ENCODE peak calls at places on chromosomes 2 and 18, in five cellular contexts. B is H1, M is prostate gland, Q is tibial nerve, L is HCT116. E is an unnamed sample.

GRCh38 chr2:105112345-105112744 is 74.5 kb downstream of the MRPS9 start:
- DNase-seq in M (no peak), B (no peak), Q (no peak), L (no peak), E (no peak)

GRCh38 chr2:198371902-198372611 is 567.7 kb downstream of the PLCL1 start:
- DNase-seq in L (no peak), B (no peak), Q (no peak), M (no peak), E (no peak)

GRCh38 chr2:172921538-172922236 is 154.0 kb upstream of the MAP3K20 start:
- DNase-seq in B (no peak), Q (no peak), M (no peak), L (no peak), E (no peak)

GRCh38 chr2:126657636-126658315 is 1.8 kb downstream of the GYPC start:
- DNase-seq in L (peak), Q (peak), M (peak), B (peak), E (peak)

GRCh38 chr2:163735692-163736432 is at the start of gene FIGN:
- DNase-seq in L (no peak), M (peak), B (peak), Q (peak), E (no peak)

GRCh38 chr2:38539086-38539485 is 63.6 kb downstream of the HNRNPLL start:
- DNase-seq in M (no peak), Q (no peak), B (no peak), L (no peak), E (no peak)

GRCh38 chr2:25894135-25894830 is 16.0 kb upstream of the ASXL2 start:
- DNase-seq in M (no peak), Q (no peak), B (no peak), L (no peak), E (no peak)

GRCh38 chr2:6828299-6828584 is 37.5 kb downstream of the CMPK2 start:
- DNase-seq in Q (no peak), M (no peak), L (peak), B (no peak), E (no peak)

GRCh38 chr2:161842751-161843433 is 218.7 kb downstream of the SLC4A10 start:
- DNase-seq in L (no peak), M (no peak), Q (no peak), B (no peak), E (no peak)

GRCh38 chr18:79532690-79533058 is 136.9 kb downstream of the NFATC1 start:
- DNase-seq in M (no peak), B (no peak), Q (no peak), L (no peak), E (no peak)

GRCh38 chr18:61992285-61992684 is 99.5 kb upstream of the RNF152 start:
- DNase-seq in Q (no peak), M (no peak), B (no peak), L (peak), E (no peak)

GRCh38 chr2:121489284-121489683 is 41.4 kb upstream of the RNU4ATAC start:
- DNase-seq in Q (no peak), L (no peak), M (peak), B (no peak), E (no peak)

GRCh38 chr2:43179947-43180346 is 46.5 kb downstream of the ZFP36L2 start:
- DNase-seq in B (peak), L (no peak), M (no peak), Q (no peak), E (no peak)

GRCh38 chr2:9408641-9409151 is 14.6 kb downstream of the ITGB1BP1 start:
- DNase-seq in B (no peak), Q (no peak), M (peak), L (no peak), E (no peak)

GRCh38 chr2:109062558-109063325 is 66.3 kb upstream of the SH3RF3 start:
- DNase-seq in B (no peak), M (no peak), L (no peak), Q (no peak), E (no peak)

GRCh38 chr2:100588071-100588786 is 25.4 kb downstream of the PDCL3 start:
- DNase-seq in Q (no peak), L (no peak), B (no peak), M (no peak), E (no peak)

GRCh38 chr18:29874519-29875098 is 1167.9 kb downstream of the DSC3 start:
- DNase-seq in M (no peak), Q (no peak), B (no peak), L (peak), E (peak)

GRCh38 chr18:12038082-12038660 is 55.5 kb upstream of the ANKRD62 start:
- DNase-seq in B (no peak), L (no peak), Q (no peak), M (no peak), E (no peak)

GRCh38 chr2:134681201-134681600 is 37.6 kb downstream of the TMEM163 start:
- DNase-seq in L (no peak), M (no peak), B (no peak), Q (no peak), E (no peak)

GRCh38 chr2:24586955-24587354 is 95.9 kb downstream of the NCOA1 start:
- DNase-seq in L (no peak), M (no peak), B (no peak), Q (no peak), E (no peak)

GRCh38 chr18:10270160-10270571 is 184.3 kb upstream of the APCDD1 start:
- DNase-seq in B (no peak), M (no peak), Q (peak), L (no peak), E (no peak)

GRCh38 chr18:76336241-76336640 is 158.8 kb downstream of the ZNF516 start:
- DNase-seq in Q (no peak), M (no peak), L (no peak), B (no peak), E (no peak)

GRCh38 chr2:184339966-184340365 is 258.4 kb upstream of the ZNF804A start:
- DNase-seq in L (no peak), Q (no peak), M (no peak), B (no peak), E (no peak)

GRCh38 chr2:177285892-177286715 is 21.6 kb upstream of the NFE2L2 start:
- DNase-seq in M (no peak), Q (no peak), B (no peak), L (no peak), E (no peak)

GRCh38 chr2:29601872-29602271 is 319.5 kb downstream of the ALK start:
- DNase-seq in Q (no peak), L (no peak), B (no peak), M (no peak), E (no peak)

GRCh38 chr2:241356871-241357260 is 781 bp downstream of the FARP2 start:
- DNase-seq in L (no peak), M (no peak), B (no peak), Q (no peak), E (no peak)

GRCh38 chr2:45651415-45652089 is at the start of gene PRKCE:
- DNase-seq in Q (peak), B (no peak), M (peak), L (no peak), E (no peak)

GRCh38 chr2:85737481-85737880 is 16.3 kb upstream of the ATOH8 start:
- DNase-seq in Q (peak), B (no peak), M (no peak), L (no peak), E (no peak)

GRCh38 chr2:177748360-177748759 is 324.2 kb downstream of the PDE11A start:
- DNase-seq in B (no peak), Q (no peak), M (no peak), L (no peak), E (no peak)

GRCh38 chr18:73118121-73118816 is 250.5 kb upstream of the NETO1 start:
- DNase-seq in M (no peak), Q (no peak), L (no peak), B (no peak), E (no peak)

GRCh38 chr2:190980630-190981214 is 33.2 kb downstream of the STAT1 start:
- DNase-seq in Q (no peak), L (no peak), B (no peak), M (no peak), E (no peak)

GRCh38 chr2:173191601-173192000 is 116.0 kb downstream of the MAP3K20 start:
- DNase-seq in B (no peak), M (no peak), L (no peak), Q (no peak), E (no peak)

GRCh38 chr2:110674620-110675555 is 3.0 kb downstream of the BUB1 start:
- DNase-seq in L (no peak), Q (no peak), M (no peak), B (no peak), E (peak)

GRCh38 chr18:36808681-36809080 is 20.1 kb downstream of the TPGS2 start:
- DNase-seq in B (no peak), L (no peak), M (no peak), Q (no peak), E (no peak)

GRCh38 chr2:213166109-213166508 is 14.7 kb upstream of the IKZF2 start:
- DNase-seq in B (no peak), Q (no peak), M (no peak), L (no peak), E (no peak)
- H3K4me3 ChIP-seq in B (no peak), Q (no peak), M (no peak), L (no peak), E (no peak)

GRCh38 chr2:11156396-11157075 is 1.3 kb downstream of the SLC66A3 start:
- DNase-seq in Q (no peak), L (no peak), B (no peak), M (no peak), E (no peak)

GRCh38 chr2:11157296-11157695 is 2.0 kb downstream of the SLC66A3 start:
- DNase-seq in M (no peak), L (no peak), Q (no peak), B (no peak), E (no peak)

GRCh38 chr2:11157731-11158130 is 2.5 kb downstream of the SLC66A3 start:
- DNase-seq in L (no peak), Q (no peak), M (no peak), B (no peak), E (no peak)

GRCh38 chr2:11154460-11155325 is 574 bp upstream of the SLC66A3 start:
- DNase-seq in Q (peak), B (peak), M (peak), L (peak), E (peak)

DNA sequence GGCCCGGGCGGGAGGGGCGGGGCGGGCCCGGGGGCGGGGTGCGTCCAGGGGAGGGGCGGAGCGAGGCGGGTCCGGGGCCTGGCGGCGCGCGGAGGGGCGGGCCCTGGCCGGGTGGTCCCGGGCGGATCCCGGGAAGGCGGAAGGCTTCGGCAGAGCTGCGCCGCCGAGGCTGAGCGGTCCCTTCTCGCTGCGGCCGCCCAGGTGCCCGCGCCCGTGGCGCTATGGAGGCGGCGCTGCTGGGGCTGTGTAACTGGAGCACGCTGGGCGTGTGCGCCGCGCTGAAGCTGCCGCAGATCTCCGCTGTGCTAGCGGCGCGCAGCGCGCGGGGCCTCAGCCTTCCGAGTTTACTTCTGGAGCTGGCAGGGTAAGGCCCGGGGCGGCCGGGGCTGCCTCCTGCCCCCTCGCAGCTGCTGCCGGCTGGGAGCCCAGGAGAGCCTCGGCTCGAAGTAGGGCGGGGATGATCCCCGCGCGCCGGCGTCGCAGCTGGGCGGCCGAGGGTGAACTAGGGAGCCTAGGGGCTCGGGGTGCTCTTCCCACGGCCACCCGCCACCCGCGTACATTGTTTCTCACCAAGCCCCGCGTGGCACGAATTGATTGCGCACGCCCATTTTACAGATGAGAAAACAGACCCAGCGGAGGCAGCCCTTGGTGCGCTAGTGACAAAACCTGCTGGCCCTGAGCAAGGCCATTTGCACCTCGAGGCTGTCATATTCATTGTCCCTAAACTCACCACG is at the start of gene SLC66A3:
- DNase-seq in Q (no peak), L (peak), B (peak), M (no peak), E (no peak)
- TF ChIP-seq CTCF in Q (peak), L (no peak), B (no peak), M (peak), E (no peak)

GRCh38 chr2:11829324-11829946 is 83.0 kb downstream of the LPIN1 start:
- DNase-seq in B (peak), Q (peak), L (peak), M (peak), E (peak)

GRCh38 chr2:11829947-11830707 is 83.7 kb downstream of the LPIN1 start:
- DNase-seq in L (peak), B (peak), M (peak), Q (peak), E (peak)

GRCh38 chr2:11831415-11831814 is 85.0 kb downstream of the LPIN1 start:
- DNase-seq in L (no peak), B (no peak), Q (no peak), M (no peak), E (no peak)

GRCh38 chr2:11832531-11832930 is 86.1 kb downstream of the LPIN1 start:
- DNase-seq in M (no peak), B (no peak), L (no peak), Q (no peak), E (no peak)

GRCh38 chr2:11830708-11831301 is 84.4 kb downstream of the LPIN1 start:
- DNase-seq in B (no peak), M (no peak), Q (no peak), L (no peak), E (no peak)
- H3K4me3 ChIP-seq in B (peak), M (peak), Q (peak), L (peak), E (peak)

GRCh38 chr2:203394519-203395227 is 66.5 kb downstream of the ABI2 start:
- DNase-seq in B (no peak), L (no peak), Q (no peak), M (no peak), E (no peak)
- TF ChIP-seq CTCF in B (peak), L (peak), Q (no peak), M (no peak), E (peak)

DNA sequence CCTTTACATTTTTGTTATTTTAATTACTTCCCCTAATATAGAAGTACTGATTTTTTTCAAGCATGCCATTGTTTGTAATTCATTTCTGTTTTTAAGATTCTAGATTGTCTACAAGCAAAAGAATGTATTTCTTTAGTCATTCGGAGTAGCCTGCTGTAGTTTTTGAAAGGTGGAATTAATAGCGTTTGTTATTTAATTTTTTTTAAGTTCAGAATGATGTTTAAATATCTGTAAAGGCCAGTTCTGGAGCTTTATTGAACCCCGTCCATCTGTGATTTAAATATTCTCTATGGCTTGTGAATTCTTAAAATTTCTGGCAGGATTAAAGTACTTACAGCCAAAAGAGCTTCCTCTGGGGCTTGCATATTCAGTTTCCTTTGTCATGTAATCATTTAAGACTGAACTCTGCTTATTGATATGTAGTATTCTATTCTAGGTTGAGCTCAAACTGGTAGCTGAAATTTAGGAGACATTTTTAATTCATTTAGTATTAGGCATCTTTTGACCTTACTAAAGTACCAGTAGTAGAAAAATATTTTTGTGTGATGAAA is 5.2 kb downstream of the TGIF1 start:
- DNase-seq in L (no peak), Q (no peak), M (no peak), B (no peak), E (no peak)
- H3K4me3 ChIP-seq in L (no peak), Q (peak), M (peak), B (peak), E (peak)

GRCh38 chr2:239130786-239131325 is 270.0 kb downstream of the HDAC4 start:
- DNase-seq in Q (no peak), L (no peak), M (no peak), B (no peak), E (no peak)

GRCh38 chr2:239132786-239133185 is 268.0 kb downstream of the HDAC4 start:
- DNase-seq in L (no peak), M (no peak), B (no peak), Q (no peak), E (no peak)

GRCh38 chr2:239131521-239131920 is 269.3 kb downstream of the HDAC4 start:
- DNase-seq in Q (no peak), L (no peak), B (no peak), M (no peak), E (no peak)

GRCh38 chr2:239133945-239134570 is 266.8 kb downstream of the HDAC4 start:
- DNase-seq in B (no peak), M (no peak), L (no peak), Q (no peak), E (no peak)

DNA sequence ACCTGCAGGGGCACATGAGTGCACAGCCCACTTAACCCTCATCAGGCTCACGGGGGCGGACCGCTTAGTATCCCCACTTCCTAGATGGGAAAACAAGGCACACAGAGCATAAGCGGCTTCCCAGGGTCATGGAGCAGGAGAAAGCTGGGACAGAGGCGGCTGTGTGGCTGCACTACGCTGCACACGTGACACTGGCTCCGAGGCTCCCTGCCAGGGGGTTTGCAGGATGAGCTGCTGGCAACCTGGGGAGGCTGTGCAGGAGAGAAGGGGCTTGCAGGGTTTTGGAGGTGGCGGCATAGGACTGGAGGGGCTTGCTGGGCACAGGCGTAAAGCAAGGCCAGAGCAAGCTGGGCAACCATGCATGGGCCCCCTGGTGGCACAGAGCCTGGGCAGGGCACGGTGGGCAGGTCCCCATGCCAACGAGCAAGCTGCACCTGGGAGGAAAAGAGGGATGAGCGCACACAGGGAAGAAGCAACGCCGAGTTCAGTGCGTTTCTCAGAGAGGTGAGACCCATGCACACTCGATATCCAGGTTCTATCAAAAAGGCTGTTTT is 268.6 kb downstream of the HDAC4 start:
- DNase-seq in M (no peak), L (no peak), Q (no peak), B (no peak), E (no peak)
- TF ChIP-seq CTCF in M (no peak), L (no peak), Q (no peak), B (no peak), E (no peak)

DNA sequence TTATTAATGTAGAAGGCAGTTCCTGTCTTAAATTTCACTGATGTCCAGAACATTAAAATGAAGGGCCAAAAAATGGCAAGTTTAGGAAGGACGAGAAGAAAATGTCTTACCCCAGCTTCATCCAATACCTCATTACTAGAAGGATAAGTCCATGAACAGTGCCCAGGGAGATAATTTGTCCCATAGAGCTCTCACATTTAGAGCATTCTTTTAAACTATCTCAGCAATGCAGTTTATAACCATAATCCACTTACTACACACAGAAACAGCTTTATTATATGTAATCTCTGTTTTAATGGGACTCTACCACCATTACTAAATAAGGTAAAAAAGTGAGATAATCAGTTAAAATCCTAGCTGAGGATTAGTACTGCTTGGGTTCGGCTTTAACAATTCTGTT is 142.5 kb downstream of the PARD3B start:
- DNase-seq in L (no peak), M (no peak), B (no peak), Q (no peak), E (no peak)
- H3K4me3 ChIP-seq in L (no peak), M (no peak), B (no peak), Q (no peak), E (no peak)

DNA sequence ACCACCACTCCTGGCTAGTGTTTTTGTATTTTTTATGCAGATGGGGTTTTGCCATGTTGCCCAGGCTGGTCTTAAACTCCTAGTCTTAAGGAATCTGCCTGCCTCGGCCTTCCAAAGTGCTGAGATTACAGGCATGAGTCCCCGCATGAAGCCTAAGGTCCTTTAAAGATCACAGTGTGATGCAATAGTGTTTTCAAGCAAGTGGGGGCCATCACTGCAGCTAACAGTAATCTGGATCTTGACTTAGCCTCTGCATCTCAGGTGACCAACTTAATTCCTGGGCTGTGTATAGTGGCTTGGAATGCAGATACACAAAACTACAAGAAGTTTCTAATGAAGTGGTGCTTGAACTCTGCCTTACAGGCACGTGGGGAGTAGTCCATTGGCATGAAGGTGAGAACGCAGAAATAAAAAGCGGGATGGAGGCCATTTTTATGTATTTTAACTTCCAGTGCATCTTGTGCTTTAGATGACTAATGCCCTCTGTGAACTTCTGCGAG is 334.4 kb upstream of the SPRED2 start:
- DNase-seq in Q (no peak), M (no peak), B (no peak), L (no peak), E (no peak)
- TF ChIP-seq CTCF in Q (no peak), M (no peak), B (no peak), L (no peak), E (no peak)

E was measured in Panc1.